ENCODE peak calls at places on chromosomes 5 and 9, in eight cellular contexts. P is breast epithelium, T is psoas muscle, H is left cardiac atrium, K is HT1080, W is neural crest cell, O is right lobe of liver, V is HAP-1. A is an unnamed sample.
A peak's percentile ranks its signal among the peaks of the same experiment; 100 is the strongest.

GRCh38 chr9:132575005-132575609 is 7.3 kb upstream of the BARHL1 start:
- DNase-seq in P (no peak), T (peak; percentile 53), H (peak; percentile 71), K (peak; percentile 62), W (peak; percentile 93), O (peak; percentile 79), V (peak; percentile 65), A (peak; percentile 77)

GRCh38 chr5:12330993-12331588 is 426.8 kb upstream of the CTNND2 start:
- DNase-seq in P (no peak), T (no peak), H (no peak), K (no peak), W (no peak), O (no peak), V (no peak), A (no peak)

GRCh38 chr5:130168211-130168610 is 263.9 kb downstream of the CHSY3 start:
- DNase-seq in P (no peak), T (no peak), H (no peak), K (peak; percentile 26), W (no peak), O (no peak), V (no peak), A (peak; percentile 51)

GRCh38 chr9:12930906-12931305 is 156.1 kb downstream of the LURAP1L start:
- DNase-seq in P (no peak), T (no peak), H (no peak), K (peak; percentile 75), W (no peak), O (no peak), V (no peak), A (no peak)

GRCh38 chr5:95873351-95873750 is 50.8 kb upstream of the GLRX start:
- DNase-seq in P (no peak), T (no peak), H (no peak), K (no peak), W (no peak), O (peak; percentile 39), V (no peak), A (no peak)

GRCh38 chr5:43874772-43875171 is 271.8 kb downstream of the NNT start:
- DNase-seq in P (no peak), T (no peak), H (no peak), K (peak; percentile 54), W (no peak), O (no peak), V (no peak), A (no peak)

GRCh38 chr9:83992407-83992806 is 11.8 kb downstream of the RMI1 start:
- DNase-seq in P (no peak), T (no peak), H (no peak), K (peak; percentile 15), W (no peak), O (no peak), V (no peak), A (no peak)

GRCh38 chr9:116875576-116875975 is 188.5 kb downstream of the TRIM32 start:
- DNase-seq in P (no peak), T (no peak), H (no peak), K (no peak), W (no peak), O (no peak), V (no peak), A (no peak)

GRCh38 chr9:91045036-91045435 is 243.4 kb downstream of the SYK start:
- DNase-seq in P (no peak), T (no peak), H (no peak), K (no peak), W (no peak), O (no peak), V (no peak), A (no peak)

GRCh38 chr9:126397056-126397455 is 70.4 kb downstream of the MVB12B start:
- DNase-seq in P (no peak), T (no peak), H (no peak), K (no peak), W (no peak), O (no peak), V (no peak), A (no peak)

GRCh38 chr9:94779101-94779500 is 52.6 kb downstream of the AOPEP start:
- DNase-seq in P (no peak), T (no peak), H (no peak), K (no peak), W (no peak), O (no peak), V (no peak), A (no peak)

GRCh38 chr9:79616971-79617370 is 45.2 kb downstream of the TLE4 start:
- DNase-seq in P (no peak), T (no peak), H (no peak), K (no peak), W (no peak), O (no peak), V (no peak), A (no peak)

GRCh38 chr9:100269656-100270055 is 83.1 kb downstream of the TEX10 start:
- DNase-seq in P (no peak), T (no peak), H (no peak), K (no peak), W (no peak), O (no peak), V (no peak), A (no peak)

GRCh38 chr9:134698587-134699342 is 57.2 kb downstream of the COL5A1 start:
- DNase-seq in P (peak; percentile 22), T (peak; percentile 63), H (peak; percentile 71), K (peak; percentile 68), W (peak; percentile 83), O (peak; percentile 74), V (no peak), A (peak; percentile 69)

GRCh38 chr9:136342191-136343120 is 15.1 kb downstream of the GPSM1 start:
- DNase-seq in P (peak; percentile 75), T (peak; percentile 73), H (peak; percentile 89), K (no peak), W (peak; percentile 95), O (peak; percentile 80), V (peak; percentile 78), A (peak; percentile 89)

GRCh38 chr5:43042626-43043399 is 2.7 kb upstream of the ANXA2R start:
- DNase-seq in P (no peak), T (peak; percentile 82), H (peak; percentile 81), K (no peak), W (peak; percentile 47), O (peak; percentile 73), V (peak; percentile 67), A (peak; percentile 45)

GRCh38 chr9:110291921-110292575 is 35.7 kb upstream of the TXN start:
- DNase-seq in P (no peak), T (no peak), H (no peak), K (no peak), W (no peak), O (no peak), V (no peak), A (no peak)

GRCh38 chr9:134165357-134166315 is 1.3 kb upstream of the RNU6ATAC start:
- DNase-seq in P (peak; percentile 41), T (peak; percentile 40), H (no peak), K (peak; percentile 39), W (peak; percentile 33), O (no peak), V (no peak), A (peak; percentile 33)

GRCh38 chr5:42840279-42840678 is 28.6 kb upstream of the SELENOP start:
- DNase-seq in P (peak; percentile 76), T (peak; percentile 49), H (peak; percentile 57), K (no peak), W (no peak), O (peak; percentile 77), V (no peak), A (peak; percentile 56)

GRCh38 chr5:1113805-1114586 is 2.1 kb upstream of the SLC12A7 start:
- DNase-seq in P (no peak), T (no peak), H (no peak), K (no peak), W (no peak), O (no peak), V (no peak), A (no peak)

GRCh38 chr5:116502097-116502496 is 72.5 kb downstream of the SEMA6A start:
- DNase-seq in P (no peak), T (no peak), H (no peak), K (no peak), W (no peak), O (no peak), V (no peak), A (no peak)